ENCODE peak calls at places on chromosome 7, in five cellular contexts. R, M, C, K and N are unnamed samples.

GRCh38 chr7:43649755-43650274 is 66.9 kb downstream of the STK17A start:
- DNase-seq in M (no peak), C (no peak), K (peak), R (no peak), N (no peak)

GRCh38 chr7:45594780-45595535 is 20.8 kb downstream of the ADCY1 start:
- DNase-seq in C (no peak), R (no peak), M (no peak), K (no peak), N (no peak)

GRCh38 chr7:10315881-10316280 is 657.8 kb upstream of the PHF14 start:
- DNase-seq in M (no peak), R (no peak), K (no peak), C (no peak), N (no peak)

GRCh38 chr7:133539016-133539415 is 286.1 kb downstream of the EXOC4 start:
- DNase-seq in K (peak), C (no peak), R (no peak), M (no peak), N (no peak)

GRCh38 chr7:7639421-7639820 is 1.1 kb upstream of the UMAD1 start:
- DNase-seq in C (no peak), M (no peak), K (peak), R (no peak), N (no peak)

GRCh38 chr7:41425926-41426325 is 277.0 kb downstream of the INHBA start:
- DNase-seq in K (peak), M (no peak), R (peak), C (no peak), N (peak)

GRCh38 chr7:1666779-1667565 is 3.1 kb upstream of the ELFN1 start:
- DNase-seq in M (peak), R (no peak), C (peak), K (peak), N (no peak)

GRCh38 chr7:53984776-53985175 is 557.4 kb upstream of the VSTM2A start:
- DNase-seq in C (no peak), K (no peak), M (no peak), R (no peak), N (no peak)

GRCh38 chr7:145511014-145511413 is 605.6 kb upstream of the CNTNAP2 start:
- DNase-seq in M (no peak), K (no peak), R (no peak), C (no peak), N (no peak)

GRCh38 chr7:46767071-46767470 is 814.8 kb downstream of the TNS3 start:
- DNase-seq in C (no peak), R (no peak), M (no peak), K (no peak), N (no peak)

GRCh38 chr7:102254521-102254920 is 32.1 kb upstream of the SH2B2 start:
- DNase-seq in M (no peak), C (no peak), R (no peak), K (no peak), N (no peak)

GRCh38 chr7:28714452-28715120 is 243.5 kb downstream of the TRIL start:
- DNase-seq in M (no peak), R (no peak), K (no peak), C (no peak), N (no peak)

GRCh38 chr7:91784469-91784868 is 96.0 kb downstream of the MTERF1 start:
- DNase-seq in R (peak), C (peak), M (no peak), K (peak), N (peak)

DNA sequence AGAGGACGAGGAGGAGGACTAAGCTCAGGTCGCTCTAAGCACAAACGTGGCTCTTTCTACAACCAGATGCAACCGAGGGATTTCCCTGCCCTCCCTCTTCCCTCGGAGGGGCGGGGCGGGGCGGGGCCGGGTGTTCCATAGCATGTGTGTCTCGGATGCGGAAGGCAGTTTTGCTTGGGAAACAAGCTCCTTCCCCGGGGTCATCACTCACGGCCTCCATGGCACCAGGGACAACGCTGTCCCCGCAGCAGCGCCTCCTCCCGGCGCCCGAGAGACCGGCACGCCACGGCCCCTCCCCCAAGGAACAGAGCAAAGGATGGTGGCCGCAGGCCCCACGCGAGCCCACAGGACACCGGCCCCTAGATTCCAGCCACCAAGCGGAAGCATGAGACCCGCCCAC is 110.5 kb downstream of the PAXIP1 start:
- DNase-seq in R (no peak), K (no peak), M (no peak), C (no peak), N (no peak)
- TF ChIP-seq CTCF in R (no peak), K (no peak), M (no peak), C (no peak), N (no peak)

DNA sequence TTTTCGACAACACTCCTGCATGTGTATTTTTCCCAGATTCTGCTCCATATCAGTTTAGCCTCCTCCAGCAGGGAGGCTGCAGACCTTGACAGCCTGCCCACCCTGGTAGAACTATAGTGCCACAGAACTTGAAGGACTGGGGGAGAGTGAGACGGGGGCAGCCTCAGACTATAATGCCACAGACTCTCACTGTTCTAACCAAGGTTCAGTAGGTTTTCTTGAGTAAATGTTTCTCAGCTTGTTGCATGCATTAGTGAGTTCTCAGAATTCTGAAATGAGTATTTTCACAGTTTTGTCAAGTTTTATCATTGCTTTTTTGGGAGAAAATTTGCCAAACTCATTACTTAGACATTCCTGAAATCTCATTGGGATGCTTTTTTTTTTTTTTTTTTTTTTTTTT is 95.9 kb downstream of the ZNRF2 start:
- DNase-seq in M (no peak), R (no peak), K (no peak), C (no peak), N (no peak)
- H3K4me3 ChIP-seq in M (no peak), R (no peak), K (no peak), C (no peak), N (no peak)

GRCh38 chr7:130695840-130696239 is 9.5 kb upstream of the TSGA13 start:
- DNase-seq in K (peak), M (no peak), C (peak), R (peak), N (peak)
- TF ChIP-seq CTCF in K (peak), M (no peak), C (peak), R (peak), N (peak)

GRCh38 chr7:73358590-73359275 is 30.8 kb downstream of the FKBP6 start:
- DNase-seq in K (no peak), M (no peak), R (no peak), C (no peak), N (no peak)
- H3K4me3 ChIP-seq in K (no peak), M (peak), R (no peak), C (peak), N (no peak)

DNA sequence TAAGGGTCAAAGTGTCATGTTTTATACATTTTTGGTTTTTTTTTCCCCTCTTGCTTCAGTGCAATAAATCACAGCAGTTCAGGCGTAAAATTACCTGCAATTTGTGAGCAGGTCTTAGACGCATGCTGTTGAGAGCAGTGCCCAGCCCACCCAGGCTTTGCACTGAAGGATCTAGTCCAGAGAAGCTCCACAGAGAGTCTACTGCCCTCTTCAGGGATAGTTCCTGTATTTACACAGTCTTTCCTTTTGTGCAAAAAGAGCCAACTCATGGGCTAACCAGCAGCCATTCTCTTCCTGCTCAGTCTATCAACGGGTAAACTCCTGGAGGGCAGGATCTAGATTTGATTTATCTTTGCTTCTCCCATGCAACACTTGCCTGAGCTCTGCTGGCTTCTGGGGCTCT is 82.2 kb upstream of the NAMPT start:
- DNase-seq in R (peak), K (peak), M (no peak), C (no peak), N (peak)
- TF ChIP-seq CTCF in R (peak), K (no peak), M (no peak), C (no peak), N (peak)